ENCODE peak calls at places on chromosomes 12 and 14, in five cellular contexts. F is NCI-H2171, X is HT1080, O is D721Med, Z is B cell. A is an unnamed sample.
A peak's percentile ranks its signal among the peaks of the same experiment; 100 is the strongest.

GRCh38 chr14:106879241-106879640 is 1352.9 kb downstream of the TMEM121 start:
- DNase-seq in F (no peak), X (peak; percentile 21), O (no peak), Z (peak; percentile 72), A (no peak)

GRCh38 chr14:104445832-104446381 is 133.7 kb upstream of the C14orf180 start:
- DNase-seq in F (no peak), X (no peak), O (no peak), Z (no peak), A (no peak)

GRCh38 chr14:21093769-21094681 is 4.4 kb downstream of the ZNF219 start:
- DNase-seq in F (peak; percentile 97), X (no peak), O (peak; percentile 63), Z (no peak), A (no peak)

GRCh38 chr12:52007158-52007921 is 594 bp downstream of the TAMALIN start:
- DNase-seq in F (peak; percentile 41), X (no peak), O (no peak), Z (peak; percentile 86), A (no peak)

GRCh38 chr12:6452245-6452731 is 446 bp downstream of the TAPBPL start:
- DNase-seq in F (peak; percentile 39), X (no peak), O (no peak), Z (no peak), A (no peak)

GRCh38 chr12:96371787-96372699 is 28.2 kb downstream of the CDK17 start:
- DNase-seq in F (no peak), X (no peak), O (no peak), Z (no peak), A (no peak)

GRCh38 chr12:90013409-90013808 is 304.8 kb upstream of the ATP2B1 start:
- DNase-seq in F (no peak), X (peak; percentile 15), O (no peak), Z (peak; percentile 53), A (peak; percentile 17)

GRCh38 chr14:20262642-20263128 is 23.6 kb downstream of the OR11H4 start:
- DNase-seq in F (peak; percentile 53), X (peak; percentile 91), O (no peak), Z (no peak), A (peak; percentile 11)

GRCh38 chr12:93563807-93564538 is 8.5 kb upstream of the SOCS2 start:
- DNase-seq in F (no peak), X (peak; percentile 18), O (no peak), Z (no peak), A (peak; percentile 49)

GRCh38 chr14:31787377-31787776 is 226.2 kb downstream of the NUBPL start:
- DNase-seq in F (no peak), X (peak; percentile 62), O (no peak), Z (no peak), A (peak; percentile 29)

GRCh38 chr12:5032821-5033220 is 10.9 kb upstream of the KCNA5 start:
- DNase-seq in F (no peak), X (no peak), O (no peak), Z (no peak), A (no peak)

GRCh38 chr14:60195179-60195810 is 30.1 kb upstream of the DHRS7 start:
- DNase-seq in F (no peak), X (no peak), O (no peak), Z (no peak), A (no peak)

GRCh38 chr12:3950714-3951320 is 77.6 kb upstream of the PARP11 start:
- DNase-seq in F (no peak), X (no peak), O (no peak), Z (no peak), A (no peak)

GRCh38 chr12:19830461-19830860 is 391.2 kb downstream of the AEBP2 start:
- DNase-seq in F (no peak), X (no peak), O (no peak), Z (no peak), A (peak; percentile 85)

GRCh38 chr14:72741836-72742681 is 151.8 kb downstream of the DPF3 start:
- DNase-seq in F (peak; percentile 28), X (no peak), O (no peak), Z (no peak), A (peak; percentile 65)

GRCh38 chr14:76917759-76918175 is 91.6 kb downstream of the LRRC74A start:
- DNase-seq in F (peak; percentile 55), X (no peak), O (no peak), Z (no peak), A (no peak)

GRCh38 chr14:56794557-56795283 is 15.6 kb downstream of the OTX2 start:
- DNase-seq in F (no peak), X (no peak), O (no peak), Z (no peak), A (no peak)

GRCh38 chr12:106645074-106645421 is 62.2 kb downstream of the RFX4 start:
- DNase-seq in F (no peak), X (peak; percentile 55), O (no peak), Z (no peak), A (no peak)

GRCh38 chr12:93245543-93245942 is 132.2 kb upstream of the NUDT4 start:
- DNase-seq in F (no peak), X (no peak), O (no peak), Z (peak; percentile 37), A (no peak)

GRCh38 chr12:113271853-113272561 is 50.7 kb downstream of the TPCN1 start:
- DNase-seq in F (no peak), X (peak; percentile 48), O (no peak), Z (no peak), A (peak; percentile 88)

GRCh38 chr14:29064305-29064704 is 297.7 kb downstream of the FOXG1 start:
- DNase-seq in F (no peak), X (no peak), O (no peak), Z (no peak), A (no peak)

GRCh38 chr14:99853206-99853605 is 60.0 kb downstream of the EML1 start:
- DNase-seq in F (no peak), X (no peak), O (no peak), Z (no peak), A (no peak)

GRCh38 chr14:69612759-69613145 is 1.4 kb downstream of the SUSD6 start:
- DNase-seq in F (peak; percentile 17), X (peak; percentile 11), O (no peak), Z (no peak), A (no peak)

GRCh38 chr12:78636253-78636855 is 228.2 kb upstream of the SYT1 start:
- DNase-seq in F (no peak), X (no peak), O (no peak), Z (no peak), A (peak; percentile 34)

GRCh38 chr14:75612157-75612556 is 33.7 kb downstream of the FLVCR2 start:
- DNase-seq in F (no peak), X (no peak), O (no peak), Z (no peak), A (no peak)